ENCODE peak calls at places on chromosome 2, in eight cellular contexts. L is AG04449, U is neural crest cell, X is cardiac muscle cell, H is AG04450, G is pancreas, P is PC-9, F is A549. Z is an unnamed sample.

GRCh38 chr2:149617476-149617875 is 29.9 kb upstream of the MMADHC start:
- DNase-seq in L (no peak), U (no peak), X (no peak), H (no peak), G (no peak), P (no peak), F (no peak), Z (no peak)

GRCh38 chr2:66694087-66694858 is 259.3 kb downstream of the MEIS1 start:
- DNase-seq in L (no peak), U (no peak), X (no peak), H (no peak), G (no peak), P (no peak), F (no peak), Z (no peak)

GRCh38 chr2:217105733-217106649 is 246.1 kb upstream of the TNP1 start:
- DNase-seq in L (peak), U (no peak), X (no peak), H (peak), G (no peak), P (peak), F (peak), Z (no peak)

GRCh38 chr2:31269087-31269486 is 35.1 kb downstream of the EHD3 start:
- DNase-seq in L (no peak), U (no peak), X (no peak), H (no peak), G (no peak), P (no peak), F (no peak), Z (no peak)

GRCh38 chr2:128608911-128609880 is 290.5 kb upstream of the HS6ST1 start:
- DNase-seq in L (no peak), U (no peak), X (no peak), H (no peak), G (no peak), P (no peak), F (no peak), Z (peak)

GRCh38 chr2:86221066-86221684 is 21.9 kb downstream of the MRPL35 start:
- DNase-seq in L (no peak), U (peak), X (peak), H (no peak), G (peak), P (peak), F (peak), Z (peak)

GRCh38 chr2:46780411-46780800 is 135.2 kb downstream of the MCFD2 start:
- DNase-seq in L (no peak), U (no peak), X (no peak), H (no peak), G (no peak), P (no peak), F (no peak), Z (peak)

GRCh38 chr2:176161817-176162626 is 4.9 kb downstream of the HOXD3 start:
- DNase-seq in L (no peak), U (no peak), X (no peak), H (no peak), G (no peak), P (no peak), F (no peak), Z (no peak)

GRCh38 chr2:137873860-137874259 is 90.4 kb upstream of the HNMT start:
- DNase-seq in L (no peak), U (no peak), X (no peak), H (no peak), G (no peak), P (no peak), F (no peak), Z (no peak)

GRCh38 chr2:18721038-18721922 is 131.9 kb upstream of the NT5C1B start:
- DNase-seq in L (no peak), U (no peak), X (no peak), H (no peak), G (no peak), P (no peak), F (no peak), Z (no peak)

GRCh38 chr2:40369619-40370397 is 82.1 kb downstream of the SLC8A1 start:
- DNase-seq in L (no peak), U (no peak), X (no peak), H (no peak), G (no peak), P (no peak), F (no peak), Z (no peak)

GRCh38 chr2:144230452-144231085 is 289.4 kb downstream of the ZEB2 start:
- DNase-seq in L (no peak), U (no peak), X (no peak), H (no peak), G (no peak), P (no peak), F (peak), Z (no peak)

GRCh38 chr2:165953306-165953654 is 296 bp downstream of the TTC21B start:
- DNase-seq in L (no peak), U (no peak), X (no peak), H (no peak), G (no peak), P (no peak), F (peak), Z (no peak)

GRCh38 chr2:44168684-44169154 is at the start of gene PPM1B:
- DNase-seq in L (no peak), U (peak), X (no peak), H (no peak), G (no peak), P (peak), F (no peak), Z (peak)

GRCh38 chr2:128543646-128544045 is 225.0 kb upstream of the HS6ST1 start:
- DNase-seq in L (no peak), U (no peak), X (no peak), H (no peak), G (no peak), P (peak), F (no peak), Z (peak)

GRCh38 chr2:70890469-70891065 is 45.1 kb upstream of the ATP6V1B1 start:
- DNase-seq in L (no peak), U (no peak), X (no peak), H (no peak), G (no peak), P (no peak), F (no peak), Z (no peak)

GRCh38 chr2:12162269-12163247 is 416.1 kb downstream of the LPIN1 start:
- DNase-seq in L (no peak), U (no peak), X (no peak), H (no peak), G (no peak), P (no peak), F (no peak), Z (no peak)

GRCh38 chr2:188819781-188820180 is 154.4 kb upstream of the COL3A1 start:
- DNase-seq in L (peak), U (no peak), X (no peak), H (no peak), G (no peak), P (no peak), F (no peak), Z (no peak)

GRCh38 chr2:218852911-218853667 is 6.5 kb upstream of the WNT6 start:
- DNase-seq in L (no peak), U (peak), X (peak), H (peak), G (no peak), P (peak), F (peak), Z (no peak)

GRCh38 chr2:33289961-33290360 is 186.5 kb upstream of the RASGRP3 start:
- DNase-seq in L (no peak), U (no peak), X (no peak), H (no peak), G (no peak), P (no peak), F (no peak), Z (no peak)

GRCh38 chr2:199223791-199224190 is 233.9 kb downstream of the SATB2 start:
- DNase-seq in L (no peak), U (no peak), X (no peak), H (no peak), G (no peak), P (peak), F (peak), Z (no peak)

GRCh38 chr2:78532762-78533399 is 492.6 kb upstream of the REG3G start:
- DNase-seq in L (no peak), U (no peak), X (no peak), H (no peak), G (no peak), P (no peak), F (no peak), Z (no peak)

GRCh38 chr2:113173563-113174368 is at the start of gene PSD4:
- DNase-seq in L (no peak), U (no peak), X (no peak), H (no peak), G (no peak), P (no peak), F (no peak), Z (no peak)

GRCh38 chr2:46540496-46541342 is 61.4 kb downstream of the TMEM247 start:
- DNase-seq in L (no peak), U (no peak), X (no peak), H (no peak), G (peak), P (peak), F (peak), Z (no peak)

GRCh38 chr2:159290289-159290907 is 3.9 kb upstream of the WDSUB1 start:
- DNase-seq in L (peak), U (no peak), X (no peak), H (peak), G (no peak), P (no peak), F (peak), Z (no peak)

GRCh38 chr2:106602042-106602441 is 114.9 kb downstream of the CD8B2 start:
- DNase-seq in L (no peak), U (no peak), X (no peak), H (no peak), G (no peak), P (no peak), F (no peak), Z (no peak)

GRCh38 chr2:106599540-106599939 is 112.4 kb downstream of the CD8B2 start:
- DNase-seq in L (no peak), U (no peak), X (no peak), H (no peak), G (no peak), P (no peak), F (no peak), Z (no peak)

GRCh38 chr2:106596844-106597243 is 109.7 kb downstream of the CD8B2 start:
- DNase-seq in L (no peak), U (no peak), X (no peak), H (no peak), G (no peak), P (no peak), F (peak), Z (no peak)
- TF ChIP-seq CTCF in L (peak), U (peak), X (peak), H (peak), G (no peak), P (peak), F (peak), Z (no peak)

GRCh38 chr2:174681983-174682577 is 82.2 kb downstream of the CHRNA1 start:
- DNase-seq in L (no peak), U (peak), X (peak), H (no peak), G (peak), P (no peak), F (peak), Z (peak)

GRCh38 chr2:174681099-174681982 is 82.9 kb downstream of the CHRNA1 start:
- DNase-seq in L (no peak), U (no peak), X (peak), H (no peak), G (no peak), P (no peak), F (peak), Z (peak)

GRCh38 chr2:174682578-174683391 is 81.5 kb downstream of the CHRNA1 start:
- DNase-seq in L (no peak), U (peak), X (peak), H (no peak), G (peak), P (no peak), F (peak), Z (peak)

GRCh38 chr2:174686430-174686829 is 77.8 kb downstream of the CHRNA1 start:
- DNase-seq in L (no peak), U (no peak), X (no peak), H (no peak), G (no peak), P (no peak), F (no peak), Z (no peak)

GRCh38 chr2:174683392-174683759 is 80.9 kb downstream of the CHRNA1 start:
- DNase-seq in L (no peak), U (no peak), X (peak), H (no peak), G (no peak), P (no peak), F (peak), Z (no peak)
- TF ChIP-seq CTCF in L (peak), U (no peak), X (peak), H (peak), G (no peak), P (no peak), F (peak), Z (no peak)

DNA sequence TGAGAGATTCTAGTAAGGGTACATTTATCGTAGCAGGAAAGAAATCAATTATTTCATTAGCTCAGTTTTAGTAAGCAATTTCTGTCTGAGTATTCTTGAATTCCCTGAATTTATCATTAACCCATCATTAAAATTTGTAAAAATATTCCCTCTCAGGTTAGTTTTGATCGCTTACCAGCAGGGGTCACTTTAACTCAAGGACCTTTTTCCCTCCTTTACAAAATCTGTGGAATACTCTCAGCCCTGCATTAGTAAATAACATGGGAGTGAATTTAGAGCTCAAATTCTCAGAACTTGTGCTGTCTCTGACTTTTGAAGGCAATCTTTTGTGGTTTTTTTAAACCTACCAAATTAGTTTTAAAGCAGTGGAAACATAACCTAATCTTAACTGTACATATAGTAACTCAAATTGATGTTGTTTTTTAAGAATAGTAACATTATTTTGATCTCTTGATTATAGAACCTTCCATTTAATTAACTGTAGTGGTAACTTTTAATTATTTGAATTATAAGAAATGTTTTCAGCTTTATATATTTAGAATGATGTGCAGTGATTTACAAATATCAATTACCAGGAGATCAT is 97.2 kb downstream of the AGPS start:
- DNase-seq in L (no peak), U (no peak), X (peak), H (no peak), G (no peak), P (no peak), F (peak), Z (no peak)
- TF ChIP-seq CTCF in L (peak), U (peak), X (peak), H (peak), G (no peak), P (peak), F (peak), Z (peak)

GRCh38 chr2:234808907-234809306 is 142.9 kb upstream of the SH3BP4 start:
- DNase-seq in L (no peak), U (no peak), X (no peak), H (no peak), G (no peak), P (no peak), F (no peak), Z (no peak)

GRCh38 chr2:234818937-234819336 is 132.9 kb upstream of the SH3BP4 start:
- DNase-seq in L (no peak), U (no peak), X (no peak), H (no peak), G (no peak), P (no peak), F (no peak), Z (no peak)

GRCh38 chr2:234816056-234816455 is 135.8 kb upstream of the SH3BP4 start:
- DNase-seq in L (no peak), U (no peak), X (no peak), H (no peak), G (no peak), P (no peak), F (no peak), Z (no peak)

GRCh38 chr2:234816491-234816890 is 135.3 kb upstream of the SH3BP4 start:
- DNase-seq in L (no peak), U (no peak), X (no peak), H (no peak), G (no peak), P (no peak), F (no peak), Z (no peak)

GRCh38 chr2:234814366-234814765 is 137.5 kb upstream of the SH3BP4 start:
- DNase-seq in L (no peak), U (no peak), X (no peak), H (no peak), G (no peak), P (no peak), F (no peak), Z (no peak)
- TF ChIP-seq CTCF in L (no peak), U (no peak), X (no peak), H (no peak), G (no peak), P (no peak), F (no peak), Z (no peak)

GRCh38 chr2:122980672-122981071 is 1044.4 kb upstream of the CNTNAP5 start:
- DNase-seq in L (no peak), U (no peak), X (no peak), H (no peak), G (no peak), P (no peak), F (no peak), Z (no peak)
- TF ChIP-seq CTCF in L (no peak), U (no peak), X (no peak), H (no peak), G (no peak), P (no peak), F (no peak), Z (no peak)

GRCh38 chr2:209936106-209936663 is 66.3 kb upstream of the RPE start:
- DNase-seq in L (no peak), U (no peak), X (no peak), H (no peak), G (no peak), P (no peak), F (peak), Z (no peak)
- TF ChIP-seq CTCF in L (no peak), U (peak), X (no peak), H (peak), G (peak), P (no peak), F (no peak), Z (no peak)